ENCODE peak calls at places on chromosomes 12 and 14, in seven cellular contexts. One of them, this sample, is unnamed.

GRCh38 chr14:61566537-61567225 is 128.6 kb upstream of the HIF1A start:
- DNase-seq in CD8-positive, alpha-beta memory T cell: no peak
- DNase-seq in Peyer's patch: no peak
- DNase-seq in psoas muscle: no peak
- DNase-seq in suprapubic skin: no peak
- DNase-seq in heart left ventricle: no peak
- DNase-seq in A673: no peak
- DNase-seq in this sample: peak; percentile 55

GRCh38 chr14:64720190-64720589 is 16.0 kb downstream of the PLEKHG3 start:
- DNase-seq in CD8-positive, alpha-beta memory T cell: no peak
- DNase-seq in Peyer's patch: peak; percentile 73
- DNase-seq in psoas muscle: no peak
- DNase-seq in suprapubic skin: peak; percentile 55
- DNase-seq in heart left ventricle: no peak
- DNase-seq in A673: no peak
- DNase-seq in this sample: no peak

GRCh38 chr14:20247651-20248246 is 8.7 kb downstream of the OR11H4 start:
- DNase-seq in CD8-positive, alpha-beta memory T cell: no peak
- DNase-seq in Peyer's patch: no peak
- DNase-seq in psoas muscle: no peak
- DNase-seq in suprapubic skin: no peak
- DNase-seq in heart left ventricle: no peak
- DNase-seq in A673: peak; percentile 21
- DNase-seq in this sample: no peak

GRCh38 chr12:124569375-124570148 is 2.1 kb upstream of the NCOR2 start:
- DNase-seq in CD8-positive, alpha-beta memory T cell: no peak
- DNase-seq in Peyer's patch: no peak
- DNase-seq in psoas muscle: no peak
- DNase-seq in suprapubic skin: no peak
- DNase-seq in heart left ventricle: no peak
- DNase-seq in A673: no peak
- DNase-seq in this sample: no peak

GRCh38 chr14:105223260-105223659 is 25.1 kb upstream of the BTBD6 start:
- DNase-seq in CD8-positive, alpha-beta memory T cell: no peak
- DNase-seq in Peyer's patch: no peak
- DNase-seq in psoas muscle: no peak
- DNase-seq in suprapubic skin: no peak
- DNase-seq in heart left ventricle: no peak
- DNase-seq in A673: no peak
- DNase-seq in this sample: no peak

GRCh38 chr14:32608880-32609279 is 279.8 kb downstream of the AKAP6 start:
- DNase-seq in CD8-positive, alpha-beta memory T cell: no peak
- DNase-seq in Peyer's patch: no peak
- DNase-seq in psoas muscle: no peak
- DNase-seq in suprapubic skin: no peak
- DNase-seq in heart left ventricle: no peak
- DNase-seq in A673: peak; percentile 31
- DNase-seq in this sample: no peak

GRCh38 chr12:11650697-11651281 is 1.3 kb downstream of the ETV6 start:
- DNase-seq in CD8-positive, alpha-beta memory T cell: no peak
- DNase-seq in Peyer's patch: no peak
- DNase-seq in psoas muscle: no peak
- DNase-seq in suprapubic skin: no peak
- DNase-seq in heart left ventricle: no peak
- DNase-seq in A673: peak; percentile 63
- DNase-seq in this sample: peak; percentile 63

GRCh38 chr14:58733451-58734208 is 95.9 kb downstream of the DACT1 start:
- DNase-seq in CD8-positive, alpha-beta memory T cell: no peak
- DNase-seq in Peyer's patch: no peak
- DNase-seq in psoas muscle: no peak
- DNase-seq in suprapubic skin: no peak
- DNase-seq in heart left ventricle: no peak
- DNase-seq in A673: no peak
- DNase-seq in this sample: no peak

GRCh38 chr12:15534322-15534721 is 212.0 kb downstream of the PTPRO start:
- DNase-seq in CD8-positive, alpha-beta memory T cell: no peak
- DNase-seq in Peyer's patch: no peak
- DNase-seq in psoas muscle: no peak
- DNase-seq in suprapubic skin: no peak
- DNase-seq in heart left ventricle: no peak
- DNase-seq in A673: no peak
- DNase-seq in this sample: peak; percentile 19

GRCh38 chr14:28707814-28708213 is 58.8 kb upstream of the FOXG1 start:
- DNase-seq in CD8-positive, alpha-beta memory T cell: no peak
- DNase-seq in Peyer's patch: no peak
- DNase-seq in psoas muscle: no peak
- DNase-seq in suprapubic skin: no peak
- DNase-seq in heart left ventricle: no peak
- DNase-seq in A673: no peak
- DNase-seq in this sample: peak; percentile 57

GRCh38 chr12:113392988-113393579 is 10.6 kb downstream of the SDS start:
- DNase-seq in CD8-positive, alpha-beta memory T cell: no peak
- DNase-seq in Peyer's patch: no peak
- DNase-seq in psoas muscle: peak; percentile 43
- DNase-seq in suprapubic skin: no peak
- DNase-seq in heart left ventricle: no peak
- DNase-seq in A673: no peak
- DNase-seq in this sample: no peak

GRCh38 chr14:39374846-39375245 is 57.4 kb downstream of the FBXO33 start:
- DNase-seq in CD8-positive, alpha-beta memory T cell: no peak
- DNase-seq in Peyer's patch: no peak
- DNase-seq in psoas muscle: no peak
- DNase-seq in suprapubic skin: no peak
- DNase-seq in heart left ventricle: no peak
- DNase-seq in A673: peak; percentile 18
- DNase-seq in this sample: peak; percentile 56

GRCh38 chr12:67943295-67943892 is 45.9 kb upstream of the IFNG-AS1 start:
- DNase-seq in CD8-positive, alpha-beta memory T cell: peak; percentile 41
- DNase-seq in Peyer's patch: no peak
- DNase-seq in psoas muscle: no peak
- DNase-seq in suprapubic skin: no peak
- DNase-seq in heart left ventricle: peak; percentile 67
- DNase-seq in A673: peak; percentile 71
- DNase-seq in this sample: peak; percentile 90

GRCh38 chr12:76764856-76765255 is 941 bp downstream of the ZDHHC17 start:
- DNase-seq in CD8-positive, alpha-beta memory T cell: peak; percentile 1
- DNase-seq in Peyer's patch: no peak
- DNase-seq in psoas muscle: no peak
- DNase-seq in suprapubic skin: no peak
- DNase-seq in heart left ventricle: no peak
- DNase-seq in A673: peak; percentile 10
- DNase-seq in this sample: peak; percentile 51

GRCh38 chr12:56839489-56840442 is 76.6 kb downstream of the HSD17B6 start:
- DNase-seq in CD8-positive, alpha-beta memory T cell: no peak
- DNase-seq in Peyer's patch: peak; percentile 52
- DNase-seq in psoas muscle: peak; percentile 27
- DNase-seq in suprapubic skin: no peak
- DNase-seq in heart left ventricle: peak; percentile 32
- DNase-seq in A673: peak; percentile 65
- DNase-seq in this sample: peak; percentile 25

DNA sequence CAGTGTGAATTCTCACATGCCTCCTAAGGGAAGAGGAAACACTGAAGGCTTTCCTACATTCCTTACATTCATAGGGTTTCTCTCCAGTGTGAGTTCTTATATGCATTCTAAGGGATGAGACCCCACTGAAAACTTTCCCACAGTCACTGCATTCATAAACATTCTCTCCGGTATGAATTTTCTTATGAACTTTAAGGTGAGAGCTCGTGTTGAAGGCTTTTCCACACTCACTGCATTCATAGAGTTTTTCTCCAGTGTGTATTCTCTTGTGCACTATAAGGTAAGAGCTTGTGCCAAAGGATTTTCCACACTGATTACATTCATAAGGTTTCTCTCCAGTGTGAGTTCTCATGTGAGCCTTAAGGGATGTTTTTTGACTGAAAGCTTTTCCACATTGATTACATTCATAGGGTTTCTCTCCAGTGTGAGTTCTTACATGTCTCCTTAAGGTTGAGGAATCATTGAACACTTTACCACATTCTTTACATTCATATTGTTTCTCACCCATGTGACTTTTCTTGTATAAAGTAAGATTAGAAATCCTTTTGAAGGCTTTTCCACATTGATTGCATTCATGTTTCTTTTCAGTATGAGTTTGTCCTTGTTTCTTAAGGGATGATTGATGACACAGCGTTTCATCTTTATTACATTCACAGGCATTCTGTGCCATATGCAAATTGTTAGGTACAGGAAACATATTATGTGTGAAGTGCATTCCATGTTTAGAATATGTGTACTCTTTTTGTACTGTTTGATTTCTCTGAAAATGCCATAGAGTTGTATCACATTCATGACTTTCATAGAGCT is 9.5 kb downstream of the ZNF891 start:
- DNase-seq in CD8-positive, alpha-beta memory T cell: no peak
- DNase-seq in Peyer's patch: no peak
- DNase-seq in psoas muscle: no peak
- DNase-seq in suprapubic skin: no peak
- DNase-seq in heart left ventricle: no peak
- DNase-seq in A673: no peak
- DNase-seq in this sample: no peak
- H3K9me3 ChIP-seq in CD8-positive, alpha-beta memory T cell: peaks cover 87% of the 10 kb centered on the region
- H3K9me3 ChIP-seq in Peyer's patch: peaks cover 98% of the 10 kb centered on the region
- H3K9me3 ChIP-seq in psoas muscle: peaks cover 98% of the 10 kb centered on the region
- H3K9me3 ChIP-seq in suprapubic skin: peaks cover 90% of the 10 kb centered on the region
- H3K9me3 ChIP-seq in heart left ventricle: peaks cover 100% of the 10 kb centered on the region
- H3K9me3 ChIP-seq in A673: peaks cover 94% of the 10 kb centered on the region
- H3K9me3 ChIP-seq in this sample: peaks cover 100% of the 10 kb centered on the region

GRCh38 chr12:105741786-105742566 is 396.8 kb downstream of the NUAK1 start:
- DNase-seq in CD8-positive, alpha-beta memory T cell: no peak
- DNase-seq in Peyer's patch: no peak
- DNase-seq in psoas muscle: no peak
- DNase-seq in suprapubic skin: no peak
- DNase-seq in heart left ventricle: peak; percentile 45
- DNase-seq in A673: peak; percentile 12
- DNase-seq in this sample: peak; percentile 93
- H3K4me3 ChIP-seq in CD8-positive, alpha-beta memory T cell: no peak overlapping the region
- H3K4me3 ChIP-seq in Peyer's patch: no peak overlapping the region
- H3K4me3 ChIP-seq in psoas muscle: no peak overlapping the region
- H3K4me3 ChIP-seq in suprapubic skin: no peak overlapping the region
- H3K4me3 ChIP-seq in heart left ventricle: no peak overlapping the region
- H3K4me3 ChIP-seq in A673: no peak overlapping the region
- H3K4me3 ChIP-seq in this sample: peak overlapping the region; percentile 14

GRCh38 chr12:130683080-130683479 is 33.0 kb downstream of the RIMBP2 start:
- DNase-seq in CD8-positive, alpha-beta memory T cell: no peak
- DNase-seq in Peyer's patch: no peak
- DNase-seq in psoas muscle: no peak
- DNase-seq in suprapubic skin: no peak
- DNase-seq in heart left ventricle: no peak
- DNase-seq in A673: no peak
- DNase-seq in this sample: no peak

GRCh38 chr12:130677957-130678558 is 38.0 kb downstream of the RIMBP2 start:
- DNase-seq in CD8-positive, alpha-beta memory T cell: no peak
- DNase-seq in Peyer's patch: no peak
- DNase-seq in psoas muscle: no peak
- DNase-seq in suprapubic skin: no peak
- DNase-seq in heart left ventricle: no peak
- DNase-seq in A673: no peak
- DNase-seq in this sample: no peak

GRCh38 chr12:130683811-130684210 is 32.3 kb downstream of the RIMBP2 start:
- DNase-seq in CD8-positive, alpha-beta memory T cell: no peak
- DNase-seq in Peyer's patch: no peak
- DNase-seq in psoas muscle: no peak
- DNase-seq in suprapubic skin: no peak
- DNase-seq in heart left ventricle: no peak
- DNase-seq in A673: no peak
- DNase-seq in this sample: no peak

GRCh38 chr12:130685250-130685649 is 30.8 kb downstream of the RIMBP2 start:
- DNase-seq in CD8-positive, alpha-beta memory T cell: no peak
- DNase-seq in Peyer's patch: no peak
- DNase-seq in psoas muscle: no peak
- DNase-seq in suprapubic skin: no peak
- DNase-seq in heart left ventricle: no peak
- DNase-seq in A673: no peak
- DNase-seq in this sample: no peak

GRCh38 chr12:130680451-130680990 is 35.6 kb downstream of the RIMBP2 start:
- DNase-seq in CD8-positive, alpha-beta memory T cell: no peak
- DNase-seq in Peyer's patch: no peak
- DNase-seq in psoas muscle: no peak
- DNase-seq in suprapubic skin: no peak
- DNase-seq in heart left ventricle: no peak
- DNase-seq in A673: no peak
- DNase-seq in this sample: no peak
- H3K9me3 ChIP-seq in CD8-positive, alpha-beta memory T cell: no peaks in the 10 kb centered on the region
- H3K9me3 ChIP-seq in Peyer's patch: no peaks in the 10 kb centered on the region
- H3K9me3 ChIP-seq in psoas muscle: no peaks in the 10 kb centered on the region
- H3K9me3 ChIP-seq in suprapubic skin: no peaks in the 10 kb centered on the region
- H3K9me3 ChIP-seq in heart left ventricle: no peaks in the 10 kb centered on the region
- H3K9me3 ChIP-seq in A673: no peaks in the 10 kb centered on the region
- H3K9me3 ChIP-seq in this sample: no peaks in the 10 kb centered on the region

GRCh38 chr14:103908580-103908979 is 19.7 kb upstream of the TDRD9 start:
- DNase-seq in CD8-positive, alpha-beta memory T cell: peak; percentile 43
- DNase-seq in Peyer's patch: no peak
- DNase-seq in psoas muscle: no peak
- DNase-seq in suprapubic skin: no peak
- DNase-seq in heart left ventricle: no peak
- DNase-seq in A673: no peak
- DNase-seq in this sample: no peak

GRCh38 chr14:103909531-103910261 is 18.6 kb upstream of the TDRD9 start:
- DNase-seq in CD8-positive, alpha-beta memory T cell: no peak
- DNase-seq in Peyer's patch: no peak
- DNase-seq in psoas muscle: no peak
- DNase-seq in suprapubic skin: no peak
- DNase-seq in heart left ventricle: no peak
- DNase-seq in A673: no peak
- DNase-seq in this sample: no peak

GRCh38 chr14:103905861-103906456 is 22.3 kb upstream of the TDRD9 start:
- DNase-seq in CD8-positive, alpha-beta memory T cell: no peak
- DNase-seq in Peyer's patch: no peak
- DNase-seq in psoas muscle: no peak
- DNase-seq in suprapubic skin: no peak
- DNase-seq in heart left ventricle: no peak
- DNase-seq in A673: no peak
- DNase-seq in this sample: no peak

GRCh38 chr14:103910984-103911383 is 17.3 kb upstream of the TDRD9 start:
- DNase-seq in CD8-positive, alpha-beta memory T cell: no peak
- DNase-seq in Peyer's patch: no peak
- DNase-seq in psoas muscle: no peak
- DNase-seq in suprapubic skin: no peak
- DNase-seq in heart left ventricle: no peak
- DNase-seq in A673: no peak
- DNase-seq in this sample: no peak

DNA sequence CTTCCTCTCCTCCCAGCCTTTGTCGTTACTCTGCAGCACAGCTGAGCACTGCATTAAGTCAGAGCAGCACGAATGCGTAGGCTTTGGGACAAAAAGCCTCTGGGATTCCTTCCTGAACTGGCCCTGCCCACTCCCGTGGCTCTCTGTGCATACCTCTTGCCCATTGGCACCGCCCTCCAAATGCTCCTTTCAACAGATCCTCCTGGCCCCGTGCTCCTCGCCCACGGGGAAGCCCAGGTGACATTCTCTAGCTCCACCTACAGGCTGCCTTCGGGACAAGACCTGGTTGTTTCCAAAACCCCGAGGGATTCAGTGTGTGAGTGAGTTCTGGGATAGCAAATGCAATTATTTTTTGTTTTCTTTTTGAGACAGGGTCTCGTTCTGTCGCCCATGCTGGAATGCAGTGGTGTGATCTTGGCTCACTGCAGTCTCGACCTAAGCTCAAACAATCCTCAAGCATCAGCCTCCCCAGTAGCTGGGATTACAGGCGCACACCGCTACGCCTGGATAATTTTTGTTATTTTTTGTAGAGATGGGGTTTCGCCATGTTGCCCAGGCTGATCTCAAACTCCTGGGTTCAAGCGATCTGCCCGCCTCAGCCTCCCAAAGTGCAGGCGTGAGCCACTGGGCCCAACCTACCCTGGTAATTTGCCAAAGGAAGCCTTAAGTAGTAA is 17.9 kb upstream of the TDRD9 start:
- DNase-seq in CD8-positive, alpha-beta memory T cell: peak; percentile 64
- DNase-seq in Peyer's patch: peak; percentile 84
- DNase-seq in psoas muscle: peak; percentile 71
- DNase-seq in suprapubic skin: peak; percentile 85
- DNase-seq in heart left ventricle: peak; percentile 81
- DNase-seq in A673: peak; percentile 86
- DNase-seq in this sample: peak; percentile 80
- H3K4me3 ChIP-seq in CD8-positive, alpha-beta memory T cell: peak overlapping the region; percentile 36
- H3K4me3 ChIP-seq in Peyer's patch: peak overlapping the region; percentile 23
- H3K4me3 ChIP-seq in psoas muscle: no peak overlapping the region
- H3K4me3 ChIP-seq in suprapubic skin: no peak overlapping the region
- H3K4me3 ChIP-seq in heart left ventricle: peak overlapping the region; percentile 33
- H3K4me3 ChIP-seq in A673: no peak overlapping the region
- H3K4me3 ChIP-seq in this sample: no peak overlapping the region